ENCODE peak calls at places on chromosomes 16 and 17, in ten cellular contexts. V, N, S, B, G, Y, M, U, O and A are unnamed samples.

GRCh38 chr16:88427376-88427775 is 25.7 kb upstream of the ZFPM1 start:
- DNase-seq in V (no peak), N (no peak), S (no peak), B (no peak), G (no peak), Y (no peak), M (no peak), U (no peak), O (no peak), A (no peak)

GRCh38 chr16:15440852-15441251 is 6.5 kb downstream of the BMERB1 start:
- DNase-seq in V (no peak), N (no peak), S (no peak), B (no peak), G (no peak), Y (no peak), M (no peak), U (no peak), O (no peak), A (no peak)

GRCh38 chr16:14600164-14600563 is 29.9 kb downstream of the PARN start:
- DNase-seq in V (no peak), N (peak), S (peak), B (no peak), G (no peak), Y (peak), M (no peak), U (no peak), O (no peak), A (no peak)

GRCh38 chr16:49466529-49466831 is 92.9 kb downstream of the C16orf78 start:
- DNase-seq in V (no peak), N (no peak), S (no peak), B (no peak), G (peak), Y (no peak), M (no peak), U (no peak), O (no peak), A (no peak)

GRCh38 chr16:46620265-46621005 is 744 bp downstream of the SHCBP1 start:
- DNase-seq in V (no peak), N (no peak), S (no peak), B (no peak), G (no peak), Y (no peak), M (no peak), U (no peak), O (no peak), A (no peak)

GRCh38 chr17:7686221-7687071 is 844 bp downstream of the TP53 start:
- DNase-seq in V (peak), N (peak), S (peak), B (peak), G (peak), Y (no peak), M (peak), U (peak), O (peak), A (no peak)

GRCh38 chr17:7034955-7035590 is 742 bp upstream of the SLC16A13 start:
- DNase-seq in V (no peak), N (no peak), S (no peak), B (no peak), G (no peak), Y (no peak), M (no peak), U (no peak), O (no peak), A (no peak)

GRCh38 chr16:74954763-74955162 is 30.2 kb downstream of the WDR59 start:
- DNase-seq in V (no peak), N (no peak), S (no peak), B (no peak), G (no peak), Y (no peak), M (no peak), U (no peak), O (no peak), A (no peak)

GRCh38 chr17:62674841-62675240 is 47.4 kb downstream of the MRC2 start:
- DNase-seq in V (no peak), N (no peak), S (no peak), B (no peak), G (no peak), Y (no peak), M (no peak), U (peak), O (no peak), A (no peak)

GRCh38 chr17:309361-309888 is 43.2 kb downstream of the RPH3AL start:
- DNase-seq in V (no peak), N (no peak), S (peak), B (no peak), G (no peak), Y (no peak), M (no peak), U (peak), O (no peak), A (no peak)
- TF ChIP-seq CTCF in V (no peak), N (no peak), S (peak), B (no peak), G (peak), Y (peak), M (peak), U (peak), O (peak), A (no peak)

GRCh38 chr16:31120129-31120528 is 2.7 kb downstream of the KAT8 start:
- DNase-seq in V (no peak), N (no peak), S (no peak), B (no peak), G (no peak), Y (no peak), M (no peak), U (no peak), O (no peak), A (no peak)

GRCh38 chr16:31113420-31114124 is 3.9 kb upstream of the KAT8 start:
- DNase-seq in V (no peak), N (no peak), S (no peak), B (no peak), G (no peak), Y (no peak), M (no peak), U (no peak), O (no peak), A (no peak)

GRCh38 chr16:31114468-31114867 is 3.0 kb upstream of the KAT8 start:
- DNase-seq in V (no peak), N (no peak), S (no peak), B (no peak), G (no peak), Y (no peak), M (no peak), U (no peak), O (no peak), A (no peak)

GRCh38 chr16:31118223-31119155 is 1.0 kb downstream of the KAT8 start:
- DNase-seq in V (no peak), N (no peak), S (no peak), B (no peak), G (no peak), Y (no peak), M (no peak), U (no peak), O (no peak), A (no peak)

GRCh38 chr16:31117384-31118222 is at the start of gene KAT8:
- DNase-seq in V (peak), N (peak), S (peak), B (peak), G (peak), Y (peak), M (peak), U (peak), O (peak), A (peak)
- TF ChIP-seq CTCF in V (no peak), N (no peak), S (no peak), B (no peak), G (no peak), Y (no peak), M (no peak), U (no peak), O (no peak), A (no peak)

GRCh38 chr16:3020247-3020603 is at the start of gene TNFRSF12A:
- DNase-seq in V (peak), N (peak), S (peak), B (peak), G (peak), Y (peak), M (peak), U (peak), O (no peak), A (peak)
- TF ChIP-seq CTCF in V (no peak), N (no peak), S (no peak), B (peak), G (no peak), Y (no peak), M (no peak), U (no peak), O (no peak), A (no peak)

GRCh38 chr16:66660422-66661209 is 35.9 kb downstream of the CMTM4 start:
- DNase-seq in V (no peak), N (peak), S (peak), B (peak), G (peak), Y (peak), M (peak), U (peak), O (peak), A (no peak)
- TF ChIP-seq CTCF in V (no peak), N (no peak), S (peak), B (peak), G (no peak), Y (peak), M (peak), U (peak), O (peak), A (no peak)

DNA sequence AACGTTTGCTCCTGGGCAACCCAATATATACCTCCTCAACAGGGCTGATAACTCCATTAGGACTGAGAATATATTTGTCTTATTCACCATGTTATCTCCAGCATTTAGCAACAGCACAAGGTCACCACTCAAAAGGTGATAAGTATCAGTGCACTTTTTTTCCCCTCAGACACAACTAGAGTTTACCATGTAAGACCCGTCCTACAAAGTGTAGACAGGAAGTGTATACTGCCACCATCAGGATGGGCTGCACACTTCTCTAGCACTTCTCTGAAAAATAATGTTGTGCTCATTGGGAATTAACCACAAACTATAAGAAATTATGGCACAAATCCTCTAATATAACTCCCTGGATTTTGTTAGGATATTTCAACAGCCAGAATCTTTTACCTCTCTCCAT is 5.7 kb upstream of the VAT1L start:
- DNase-seq in V (no peak), N (no peak), S (peak), B (no peak), G (no peak), Y (no peak), M (no peak), U (no peak), O (no peak), A (no peak)
- TF ChIP-seq CTCF in V (no peak), N (no peak), S (peak), B (no peak), G (no peak), Y (peak), M (no peak), U (peak), O (no peak), A (no peak)

GRCh38 chr16:66936889-66937554 is 1.7 kb downstream of the CES2 start:
- DNase-seq in V (no peak), N (no peak), S (no peak), B (peak), G (no peak), Y (no peak), M (no peak), U (no peak), O (no peak), A (no peak)
- TF ChIP-seq CTCF in V (no peak), N (no peak), S (no peak), B (no peak), G (no peak), Y (no peak), M (no peak), U (no peak), O (no peak), A (no peak)

GRCh38 chr16:71626018-71626857 is at the start of gene MARVELD3:
- DNase-seq in V (peak), N (peak), S (peak), B (peak), G (peak), Y (no peak), M (peak), U (peak), O (no peak), A (no peak)
- TF ChIP-seq CTCF in V (no peak), N (no peak), S (peak), B (no peak), G (no peak), Y (no peak), M (no peak), U (no peak), O (no peak), A (no peak)